ENCODE peak calls at places on chromosome 19, in nine cellular contexts. T is fibroblast of lung, N is Caco-2, Y is RWPE2, H is mesenchymal stem cell, O is neuronal stem cell, D is uterus, B is tibial nerve, J is psoas muscle. F is an unnamed sample.

GRCh38 chr19:54364775-54365257 is at the start of gene LAIR1:
- DNase-seq in T (no peak), N (no peak), Y (no peak), H (no peak), O (no peak), D (peak; percentile 18), B (no peak), J (peak; percentile 35), F (no peak)

GRCh38 chr19:18514800-18515682 is 6.8 kb downstream of the ELL start:
- DNase-seq in T (peak; percentile 92), N (peak; percentile 91), Y (no peak), H (peak; percentile 98), O (no peak), D (peak; percentile 70), B (no peak), J (peak; percentile 71), F (no peak)

GRCh38 chr19:55459950-55460657 is 1.3 kb downstream of the ISOC2 start:
- DNase-seq in T (peak; percentile 38), N (no peak), Y (no peak), H (peak; percentile 73), O (no peak), D (no peak), B (no peak), J (no peak), F (no peak)

GRCh38 chr19:35219008-35219407 is 9.5 kb downstream of the FAM187B start:
- DNase-seq in T (no peak), N (no peak), Y (no peak), H (no peak), O (no peak), D (no peak), B (no peak), J (no peak), F (no peak)

GRCh38 chr19:38665950-38666661 is 18.7 kb downstream of the ACTN4 start:
- DNase-seq in T (peak; percentile 61), N (peak; percentile 96), Y (peak; percentile 76), H (peak; percentile 71), O (peak; percentile 90), D (peak; percentile 87), B (peak; percentile 43), J (peak; percentile 56), F (no peak)

GRCh38 chr19:43934055-43934984 is 762 bp downstream of the ZNF45 start:
- DNase-seq in T (no peak), N (no peak), Y (no peak), H (peak; percentile 33), O (no peak), D (no peak), B (no peak), J (no peak), F (no peak)

GRCh38 chr19:46296722-46297431 is at the start of gene HIF3A:
- DNase-seq in T (peak; percentile 80), N (no peak), Y (no peak), H (peak; percentile 91), O (peak; percentile 94), D (peak; percentile 75), B (no peak), J (no peak), F (no peak)

GRCh38 chr19:53910170-53910518 is 1.1 kb downstream of the CACNG7 start:
- DNase-seq in T (no peak), N (no peak), Y (no peak), H (no peak), O (peak; percentile 53), D (no peak), B (no peak), J (no peak), F (no peak)

GRCh38 chr19:47473336-47473735 is 1.6 kb upstream of the SLC8A2 start:
- DNase-seq in T (no peak), N (no peak), Y (no peak), H (no peak), O (no peak), D (no peak), B (no peak), J (no peak), F (no peak)

GRCh38 chr19:55173717-55174409 is 6.2 kb downstream of the SYT5 start:
- DNase-seq in T (peak; percentile 75), N (peak; percentile 87), Y (peak; percentile 89), H (peak; percentile 58), O (peak; percentile 69), D (peak; percentile 46), B (no peak), J (peak; percentile 53), F (no peak)

GRCh38 chr19:15331419-15332310 is 674 bp downstream of the BRD4 start:
- DNase-seq in T (peak; percentile 32), N (peak; percentile 64), Y (no peak), H (peak; percentile 55), O (peak; percentile 21), D (peak; percentile 48), B (no peak), J (peak; percentile 73), F (peak; percentile 59)

GRCh38 chr19:56476671-56477428 is at the start of gene ZNF667:
- DNase-seq in T (peak; percentile 18), N (no peak), Y (no peak), H (peak; percentile 94), O (peak; percentile 14), D (no peak), B (peak; percentile 16), J (no peak), F (peak; percentile 1)

GRCh38 chr19:34639491-34640085 is 37.4 kb downstream of the SCGB2B2 start:
- DNase-seq in T (peak; percentile 80), N (no peak), Y (no peak), H (peak; percentile 58), O (peak; percentile 45), D (peak; percentile 28), B (no peak), J (no peak), F (peak; percentile 69)

GRCh38 chr19:52094526-52094925 is 1.0 kb downstream of the ZNF841 start:
- DNase-seq in T (no peak), N (peak; percentile 36), Y (no peak), H (peak; percentile 21), O (no peak), D (no peak), B (no peak), J (no peak), F (no peak)

GRCh38 chr19:18300930-18301717 is 19.7 kb upstream of the JUND start:
- DNase-seq in T (peak; percentile 74), N (peak; percentile 65), Y (no peak), H (peak; percentile 80), O (no peak), D (peak; percentile 85), B (peak; percentile 58), J (peak; percentile 93), F (no peak)

GRCh38 chr19:35006342-35006998 is 6.3 kb downstream of the GRAMD1A start:
- DNase-seq in T (peak; percentile 63), N (peak; percentile 96), Y (no peak), H (peak; percentile 20), O (no peak), D (no peak), B (no peak), J (no peak), F (no peak)

GRCh38 chr19:47813304-47813994 is 8.3 kb upstream of the CRX start:
- DNase-seq in T (peak; percentile 41), N (peak; percentile 85), Y (no peak), H (peak; percentile 51), O (peak; percentile 77), D (peak; percentile 45), B (peak; percentile 30), J (peak; percentile 73), F (peak; percentile 58)

GRCh38 chr19:55196803-55197202 is 12.5 kb downstream of the PTPRH start:
- DNase-seq in T (no peak), N (no peak), Y (no peak), H (no peak), O (no peak), D (no peak), B (no peak), J (no peak), F (no peak)

GRCh38 chr19:1312732-1313694 is 27.3 kb downstream of the EFNA2 start:
- DNase-seq in T (peak; percentile 11), N (peak; percentile 66), Y (peak; percentile 75), H (peak; percentile 42), O (no peak), D (no peak), B (no peak), J (no peak), F (no peak)

GRCh38 chr19:21604941-21605548 is 99.6 kb downstream of the ZNF429 start:
- DNase-seq in T (peak; percentile 15), N (no peak), Y (no peak), H (no peak), O (no peak), D (peak; percentile 36), B (no peak), J (no peak), F (no peak)
- H3K4me3 ChIP-seq in T (peak overlapping the region; percentile 28), N (no peak overlapping the region), Y (peak overlapping the region; percentile 17), H (peak overlapping the region; percentile 77), O (peak overlapping the region; percentile 41), D (peak overlapping the region; percentile 44), B (peak overlapping the region; percentile 54), J (peak overlapping the region; percentile 73), F (peak overlapping the region; percentile 83)

DNA sequence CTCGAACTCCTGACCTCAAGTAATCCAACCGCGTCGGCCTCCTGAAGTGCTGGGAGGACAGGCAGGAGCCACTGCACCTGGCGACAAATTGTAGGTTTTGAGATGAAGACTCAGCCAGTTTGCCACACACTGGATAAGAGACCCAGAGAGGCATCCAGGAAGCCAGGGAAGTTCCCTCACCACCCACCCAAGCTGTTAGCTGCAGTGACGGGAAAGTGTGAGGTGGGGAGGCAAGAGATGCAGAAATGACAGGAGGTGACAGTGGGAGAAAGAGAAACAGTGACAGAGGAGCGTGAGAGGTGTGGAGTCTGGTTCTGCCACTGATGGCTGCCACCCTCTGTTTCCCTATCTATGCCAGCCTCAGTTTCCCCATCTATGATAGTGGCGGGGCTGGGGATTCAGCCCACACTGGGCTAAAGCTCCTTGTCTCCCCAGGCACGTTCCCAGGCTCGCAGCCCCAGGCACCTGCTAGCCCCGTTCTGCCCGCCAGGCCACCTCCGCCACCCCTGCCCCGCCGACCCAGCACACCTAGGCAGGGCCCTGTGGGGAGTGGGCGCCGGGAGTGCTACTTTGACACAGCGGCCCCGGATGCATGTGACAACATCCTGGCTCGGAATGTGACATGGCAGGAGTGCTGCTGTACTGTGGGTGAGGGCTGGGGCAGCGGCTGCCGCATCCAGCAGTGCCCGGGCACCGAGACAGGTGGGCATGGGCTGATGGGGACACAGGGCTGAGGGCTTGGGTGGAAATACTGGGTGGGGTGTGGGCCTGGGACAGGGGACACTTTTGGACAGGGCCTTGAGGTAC is 21.0 kb downstream of the LTBP4 start:
- DNase-seq in T (no peak), N (no peak), Y (peak; percentile 59), H (no peak), O (no peak), D (no peak), B (no peak), J (no peak), F (no peak)
- H3K36me3 ChIP-seq in T (peaks cover 13% of the 10 kb centered on the region), N (no peaks in the 10 kb centered on the region), Y (peaks cover 78% of the 10 kb centered on the region), H (peaks cover 44% of the 10 kb centered on the region), O (peaks cover 96% of the 10 kb centered on the region), D (no peaks in the 10 kb centered on the region), B (peaks cover 93% of the 10 kb centered on the region), J (peaks cover 7% of the 10 kb centered on the region), F (peaks cover 22% of the 10 kb centered on the region)

GRCh38 chr19:7900401-7900870 is 3.2 kb upstream of the MAP2K7 start:
- DNase-seq in T (no peak), N (no peak), Y (peak; percentile 45), H (no peak), O (no peak), D (no peak), B (no peak), J (no peak), F (no peak)
- H3K4me3 ChIP-seq in T (no peak overlapping the region), N (no peak overlapping the region), Y (no peak overlapping the region), H (no peak overlapping the region), O (no peak overlapping the region), D (no peak overlapping the region), B (no peak overlapping the region), J (no peak overlapping the region), F (no peak overlapping the region)

GRCh38 chr19:16386619-16387240 is 62.1 kb downstream of the KLF2 start:
- DNase-seq in T (peak; percentile 63), N (no peak), Y (no peak), H (peak; percentile 70), O (peak; percentile 27), D (no peak), B (no peak), J (no peak), F (peak; percentile 50)
- H3K36me3 ChIP-seq in T (peaks cover 19% of the 10 kb centered on the region), N (peaks cover 1% of the 10 kb centered on the region), Y (peaks cover 39% of the 10 kb centered on the region), H (peaks cover 66% of the 10 kb centered on the region), O (peaks cover 88% of the 10 kb centered on the region), D (no peaks in the 10 kb centered on the region), B (peaks cover 72% of the 10 kb centered on the region), J (peaks cover 56% of the 10 kb centered on the region), F (peaks cover 48% of the 10 kb centered on the region)

F was measured in CD4-positive, CD25-positive, alpha-beta regulatory T cell.